ENCODE peak calls at places on chromosome 13, in ten cellular contexts. R is MM.1S, M is H1, E is neural progenitor cell, P is colonic mucosa, T is neuronal stem cell, Q is endodermal cell, X is IMR-90, D is mammary epithelial cell, I is fibroblast of lung. F is an unnamed sample.

GRCh38 chr13:33710924-33711323 is 107.0 kb upstream of the RFC3 start:
- DNase-seq in R (no peak), M (no peak), E (peak; percentile 4), P (no peak), T (no peak), Q (no peak), X (no peak), D (no peak), I (no peak), F (no peak)

GRCh38 chr13:70162141-70162540 is 53.9 kb upstream of the KLHL1 start:
- DNase-seq in R (peak; percentile 81), M (no peak), E (peak; percentile 30), P (no peak), T (no peak), Q (peak; percentile 48), X (no peak), D (no peak), I (no peak), F (no peak)

GRCh38 chr13:96089749-96090239 is at the start of gene HS6ST3:
- DNase-seq in R (peak; percentile 61), M (peak; percentile 38), E (peak; percentile 75), P (no peak), T (peak; percentile 57), Q (peak; percentile 88), X (no peak), D (peak; percentile 14), I (no peak), F (no peak)

GRCh38 chr13:40692946-40693345 is 26.5 kb upstream of the FOXO1 start:
- DNase-seq in R (no peak), M (no peak), E (no peak), P (no peak), T (no peak), Q (no peak), X (no peak), D (peak; percentile 31), I (no peak), F (no peak)

GRCh38 chr13:54232700-54233099 is 1204.1 kb downstream of the OLFM4 start:
- DNase-seq in R (no peak), M (no peak), E (no peak), P (no peak), T (no peak), Q (no peak), X (no peak), D (no peak), I (no peak), F (no peak)

GRCh38 chr13:32259116-32259515 is 56.0 kb downstream of the ZAR1L start:
- DNase-seq in R (no peak), M (no peak), E (no peak), P (no peak), T (no peak), Q (peak; percentile 63), X (no peak), D (no peak), I (no peak), F (no peak)

GRCh38 chr13:66952507-66952906 is 277.6 kb downstream of the PCDH9 start:
- DNase-seq in R (no peak), M (no peak), E (no peak), P (no peak), T (no peak), Q (no peak), X (no peak), D (no peak), I (no peak), F (no peak)

GRCh38 chr13:30829145-30829544 is 76.9 kb upstream of the MEDAG start:
- DNase-seq in R (no peak), M (no peak), E (no peak), P (no peak), T (no peak), Q (no peak), X (peak; percentile 82), D (peak; percentile 98), I (no peak), F (peak; percentile 36)

GRCh38 chr13:38902551-38902950 is 88.1 kb downstream of the STOML3 start:
- DNase-seq in R (peak; percentile 72), M (no peak), E (no peak), P (no peak), T (no peak), Q (no peak), X (no peak), D (peak; percentile 80), I (no peak), F (no peak)

GRCh38 chr13:82962422-82962821 is 919.9 kb downstream of the SLITRK1 start:
- DNase-seq in R (no peak), M (no peak), E (no peak), P (no peak), T (no peak), Q (no peak), X (no peak), D (no peak), I (peak; percentile 6), F (no peak)

GRCh38 chr13:29411493-29411892 is 184.0 kb downstream of the SLC7A1 start:
- DNase-seq in R (no peak), M (no peak), E (no peak), P (no peak), T (no peak), Q (no peak), X (no peak), D (no peak), I (no peak), F (no peak)

GRCh38 chr13:26584713-26585112 is 27.2 kb downstream of the WASF3 start:
- DNase-seq in R (no peak), M (no peak), E (no peak), P (no peak), T (no peak), Q (no peak), X (peak; percentile 85), D (peak; percentile 38), I (peak; percentile 62), F (peak; percentile 73)

GRCh38 chr13:21371011-21371410 is 88.1 kb downstream of the ZDHHC20 start:
- DNase-seq in R (no peak), M (no peak), E (no peak), P (no peak), T (no peak), Q (no peak), X (no peak), D (no peak), I (peak; percentile 29), F (no peak)

GRCh38 chr13:98954313-98954712 is 23.6 kb downstream of the DOCK9 start:
- DNase-seq in R (no peak), M (no peak), E (peak; percentile 12), P (no peak), T (no peak), Q (peak; percentile 80), X (no peak), D (no peak), I (no peak), F (no peak)

GRCh38 chr13:25908390-25908789 is 143.4 kb downstream of the SHISA2 start:
- DNase-seq in R (no peak), M (no peak), E (peak; percentile 69), P (no peak), T (peak; percentile 21), Q (no peak), X (no peak), D (no peak), I (no peak), F (no peak)

GRCh38 chr13:44238011-44238421 is 135.6 kb upstream of the SERP2 start:
- DNase-seq in R (no peak), M (no peak), E (no peak), P (no peak), T (no peak), Q (no peak), X (peak; percentile 79), D (peak; percentile 81), I (peak; percentile 81), F (peak; percentile 94)
- H3K9ac ChIP-seq in R (no peak overlapping the region), M (no peak overlapping the region), E (no peak overlapping the region), P (no peak overlapping the region), T (no peak overlapping the region), Q (no peak overlapping the region), X (no peak overlapping the region), D (no peak overlapping the region), I (no peak overlapping the region), F (peak overlapping the region; percentile 37)

GRCh38 chr13:111623170-111623569 is 302.7 kb downstream of the TEX29 start:
- DNase-seq in R (no peak), M (no peak), E (no peak), P (no peak), T (no peak), Q (peak; percentile 52), X (no peak), D (no peak), I (no peak), F (no peak)

GRCh38 chr13:111625526-111626315 is 305.3 kb downstream of the TEX29 start:
- DNase-seq in R (no peak), M (no peak), E (no peak), P (no peak), T (no peak), Q (no peak), X (no peak), D (no peak), I (no peak), F (no peak)

GRCh38 chr13:111626371-111627305 is 306.2 kb downstream of the TEX29 start:
- DNase-seq in R (no peak), M (no peak), E (no peak), P (no peak), T (no peak), Q (no peak), X (no peak), D (no peak), I (no peak), F (no peak)

GRCh38 chr13:111622051-111622531 is 301.6 kb downstream of the TEX29 start:
- DNase-seq in R (no peak), M (no peak), E (no peak), P (no peak), T (no peak), Q (peak; percentile 55), X (no peak), D (no peak), I (no peak), F (no peak)

GRCh38 chr13:111623743-111624505 is 303.5 kb downstream of the TEX29 start:
- DNase-seq in R (no peak), M (no peak), E (no peak), P (no peak), T (no peak), Q (no peak), X (no peak), D (no peak), I (no peak), F (no peak)
- H3K9ac ChIP-seq in R (no peak overlapping the region), M (no peak overlapping the region), E (no peak overlapping the region), P (no peak overlapping the region), T (peak overlapping the region; percentile 38), Q (no peak overlapping the region), X (no peak overlapping the region), D (no peak overlapping the region), I (no peak overlapping the region), F (no peak overlapping the region)

GRCh38 chr13:101624981-101625380 is 172.5 kb downstream of the ITGBL1 start:
- DNase-seq in R (no peak), M (no peak), E (no peak), P (no peak), T (no peak), Q (no peak), X (no peak), D (no peak), I (no peak), F (no peak)
- H3K9ac ChIP-seq in R (no peak overlapping the region), M (no peak overlapping the region), E (no peak overlapping the region), P (no peak overlapping the region), T (no peak overlapping the region), Q (no peak overlapping the region), X (no peak overlapping the region), D (no peak overlapping the region), I (no peak overlapping the region), F (no peak overlapping the region)

DNA sequence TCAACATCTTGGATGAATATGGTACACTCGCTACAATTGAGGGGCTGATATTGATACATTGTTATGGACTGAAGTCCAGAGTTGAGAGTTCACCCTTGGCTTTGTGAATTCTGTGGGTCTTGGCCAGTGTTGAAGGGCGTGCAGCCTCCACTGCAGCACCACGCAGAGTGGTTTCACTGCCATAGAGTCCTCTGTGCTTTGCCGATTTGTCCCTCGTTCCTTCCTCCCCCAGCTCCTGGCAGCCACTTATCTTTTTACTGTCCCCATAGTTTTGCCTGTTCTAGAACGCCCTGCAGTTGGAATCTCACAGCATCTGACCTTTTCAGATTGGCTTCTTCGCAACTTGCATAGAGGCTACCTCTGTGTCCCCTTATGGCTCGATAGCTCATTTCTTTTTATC is 57.3 kb upstream of the IRS2 start:
- DNase-seq in R (no peak), M (no peak), E (no peak), P (no peak), T (no peak), Q (no peak), X (no peak), D (no peak), I (no peak), F (no peak)
- H3K9ac ChIP-seq in R (no peak overlapping the region), M (no peak overlapping the region), E (no peak overlapping the region), P (no peak overlapping the region), T (no peak overlapping the region), Q (no peak overlapping the region), X (no peak overlapping the region), D (no peak overlapping the region), I (no peak overlapping the region), F (no peak overlapping the region)